ENCODE peak calls at places on chromosome 6, in five cellular contexts. H is tibial artery, X is transverse colon, W is H9, Z is HepG2. D is an unnamed sample.

GRCh38 chr6:161618816-161619454 is 345.1 kb upstream of the AGPAT4 start:
- DNase-seq in X (no peak), W (peak; percentile 74), Z (peak; percentile 49), H (no peak), D (peak; percentile 77)

GRCh38 chr6:9405369-9405768 is 970.0 kb upstream of the SLC35B3 start:
- DNase-seq in W (no peak), X (no peak), H (no peak), Z (no peak), D (no peak)

GRCh38 chr6:46113370-46113769 is 16.4 kb upstream of the ENPP4 start:
- DNase-seq in X (peak; percentile 65), H (no peak), Z (no peak), W (peak; percentile 65), D (no peak)

GRCh38 chr6:85866758-85867401 is 224.2 kb upstream of the SYNCRIP start:
- DNase-seq in Z (no peak), H (no peak), W (no peak), X (no peak), D (no peak)

GRCh38 chr6:138485586-138486248 is 13.6 kb downstream of the NHSL1 start:
- DNase-seq in W (peak; percentile 60), Z (no peak), H (no peak), X (no peak), D (peak; percentile 99)

GRCh38 chr6:137024172-137024990 is 20.4 kb downstream of the IL20RA start:
- DNase-seq in X (no peak), Z (no peak), W (no peak), H (no peak), D (no peak)

GRCh38 chr6:113858067-113858604 is 991 bp downstream of the MARCKS start:
- DNase-seq in H (peak; percentile 51), W (peak; percentile 52), Z (no peak), X (peak; percentile 54), D (peak; percentile 69)

GRCh38 chr6:149107973-149108372 is 209.5 kb upstream of the TAB2 start:
- DNase-seq in X (no peak), Z (no peak), W (no peak), H (no peak), D (no peak)

GRCh38 chr6:34385793-34386195 is 6.7 kb downstream of the NUDT3 start:
- DNase-seq in X (no peak), Z (peak; percentile 84), H (no peak), W (no peak), D (no peak)

GRCh38 chr6:41937881-41938574 is 3.6 kb downstream of the CCND3 start:
- DNase-seq in W (no peak), Z (no peak), X (no peak), H (no peak), D (no peak)

GRCh38 chr6:155710704-155711103 is 255.1 kb upstream of the NOX3 start:
- DNase-seq in X (no peak), W (no peak), H (no peak), Z (no peak), D (peak; percentile 71)

GRCh38 chr6:133645000-133645619 is 243.8 kb upstream of the TCF21 start:
- DNase-seq in Z (no peak), H (no peak), X (no peak), W (no peak), D (no peak)

GRCh38 chr6:113859349-113860164 is 2.4 kb downstream of the MARCKS start:
- DNase-seq in H (peak; percentile 23), W (peak; percentile 35), X (peak; percentile 57), Z (no peak), D (no peak)

GRCh38 chr6:154096316-154096715 is 57.3 kb downstream of the OPRM1 start:
- DNase-seq in X (no peak), W (no peak), H (no peak), Z (no peak), D (no peak)

GRCh38 chr6:131950767-131951575 is at the start of gene CCN2:
- DNase-seq in H (peak; percentile 82), W (peak; percentile 97), X (peak; percentile 84), Z (peak; percentile 100), D (peak; percentile 92)

GRCh38 chr6:75296811-75297779 is 12.5 kb upstream of the TMEM30A start:
- DNase-seq in X (no peak), Z (peak; percentile 57), W (no peak), H (no peak), D (no peak)

GRCh38 chr6:128139519-128139918 is 238.7 kb upstream of the THEMIS start:
- DNase-seq in W (no peak), Z (peak; percentile 73), H (no peak), X (no peak), D (no peak)

GRCh38 chr6:186221-186965 is 105.9 kb upstream of the DUSP22 start:
- DNase-seq in H (no peak), X (no peak), W (no peak), Z (peak; percentile 23), D (no peak)

GRCh38 chr6:28738396-28738765 is 185.4 kb downstream of the TRIM27 start:
- DNase-seq in X (no peak), Z (no peak), W (no peak), H (no peak), D (no peak)

GRCh38 chr6:28741363-28741762 is 182.4 kb downstream of the TRIM27 start:
- DNase-seq in H (no peak), X (no peak), W (no peak), Z (no peak), D (no peak)

GRCh38 chr6:28734443-28734959 is 189.3 kb downstream of the TRIM27 start:
- DNase-seq in Z (no peak), X (no peak), H (no peak), W (no peak), D (no peak)

GRCh38 chr6:28736121-28736520 is 187.7 kb downstream of the TRIM27 start:
- DNase-seq in X (no peak), W (no peak), Z (no peak), H (no peak), D (no peak)

GRCh38 chr6:28737750-28738395 is 185.9 kb downstream of the TRIM27 start:
- DNase-seq in X (no peak), Z (no peak), H (no peak), W (peak; percentile 60), D (no peak)
- H3K4me1 ChIP-seq in X (no peaks in the 10 kb centered on the region), Z (peaks cover 40% of the 10 kb centered on the region), H (no peaks in the 10 kb centered on the region), W (no peaks in the 10 kb centered on the region), D (peaks cover 7% of the 10 kb centered on the region)

GRCh38 chr6:11771473-11772048 is 7.0 kb downstream of the ADTRP start:
- DNase-seq in Z (no peak), W (no peak), H (no peak), X (no peak), D (no peak)

GRCh38 chr6:11770546-11771466 is 7.8 kb downstream of the ADTRP start:
- DNase-seq in Z (no peak), W (peak; percentile 64), X (peak; percentile 91), H (peak; percentile 96), D (no peak)

GRCh38 chr6:11767458-11767857 is 11.1 kb downstream of the ADTRP start:
- DNase-seq in X (no peak), H (no peak), W (no peak), Z (no peak), D (no peak)

GRCh38 chr6:11769816-11770545 is 8.6 kb downstream of the ADTRP start:
- DNase-seq in H (no peak), W (peak; percentile 67), Z (no peak), X (peak; percentile 41), D (no peak)

DNA sequence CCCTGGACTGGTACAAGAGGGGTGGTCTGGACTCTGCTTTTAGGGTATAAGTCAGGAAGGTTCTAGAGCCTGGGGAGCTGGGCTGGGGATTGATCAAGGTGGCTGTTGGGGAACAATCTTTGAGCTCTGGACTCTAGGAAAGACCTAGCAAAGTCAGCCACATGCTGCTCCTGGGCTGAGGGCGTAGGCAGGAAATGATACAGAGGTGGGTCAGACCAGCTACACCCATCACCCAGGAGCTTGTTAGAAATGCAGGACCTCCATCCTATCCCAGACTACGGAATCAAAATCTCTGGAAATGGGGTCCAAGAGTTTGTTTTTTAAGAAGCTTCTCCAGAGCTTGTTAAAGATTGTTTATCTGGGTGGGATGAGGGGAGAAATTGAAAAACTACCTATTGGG is 9.4 kb downstream of the ADTRP start:
- DNase-seq in H (no peak), X (no peak), Z (no peak), W (no peak), D (no peak)
- H3K4me1 ChIP-seq in H (peaks cover 41% of the 10 kb centered on the region), X (peaks cover 47% of the 10 kb centered on the region), Z (no peaks in the 10 kb centered on the region), W (peaks cover 13% of the 10 kb centered on the region), D (peaks cover 2% of the 10 kb centered on the region)

GRCh38 chr6:115811511-115811910 is 249.2 kb downstream of the FRK start:
- DNase-seq in W (no peak), Z (no peak), X (no peak), H (no peak), D (no peak)
- H3K4me1 ChIP-seq in W (no peaks in the 10 kb centered on the region), Z (no peaks in the 10 kb centered on the region), X (no peaks in the 10 kb centered on the region), H (no peaks in the 10 kb centered on the region), D (no peaks in the 10 kb centered on the region)

DNA sequence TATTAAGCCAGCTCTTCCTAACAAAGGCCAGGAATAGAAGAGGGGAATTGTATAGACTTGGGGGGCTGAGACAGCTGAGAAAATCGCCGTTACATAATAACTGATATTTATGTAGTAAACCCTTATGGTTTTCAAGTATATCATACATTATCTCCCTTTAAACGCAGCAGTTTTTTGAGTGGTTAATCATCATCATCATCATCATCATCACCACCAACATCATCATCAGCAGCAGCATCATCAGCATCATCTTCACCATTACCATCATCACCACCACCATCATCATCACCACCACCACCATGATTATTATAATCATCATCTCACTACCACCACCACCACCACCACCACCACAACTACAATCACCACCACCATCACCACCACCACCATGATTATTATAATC is 9.1 kb downstream of the RIPOR2 start:
- DNase-seq in W (no peak), X (no peak), H (no peak), Z (no peak), D (no peak)
- H3K4me1 ChIP-seq in W (peaks cover 15% of the 10 kb centered on the region), X (peaks cover 37% of the 10 kb centered on the region), H (peaks cover 13% of the 10 kb centered on the region), Z (peaks cover 13% of the 10 kb centered on the region), D (peaks cover 4% of the 10 kb centered on the region)

GRCh38 chr6:38161754-38162492 is 342.4 kb downstream of the ZFAND3 start:
- DNase-seq in W (no peak), H (no peak), Z (no peak), X (no peak), D (no peak)
- H3K4me1 ChIP-seq in W (no peaks in the 10 kb centered on the region), H (no peaks in the 10 kb centered on the region), Z (peaks cover 8% of the 10 kb centered on the region), X (no peaks in the 10 kb centered on the region), D (no peaks in the 10 kb centered on the region)

D was measured in HAP-1.